ENCODE peak calls at places on chromosomes 16 and 17, in five cellular contexts. One of them, this sample, is unnamed.
A peak's percentile ranks its signal among the peaks of the same experiment; 100 is the strongest.

GRCh38 chr17:39553326-39553945 is 54.3 kb downstream of the NEUROD2 start:
- DNase-seq in EL: peak; percentile 62
- DNase-seq in GM12878: no peak
- DNase-seq in stimulated activated CD8-positive, alpha-beta memory T cell treated with anti-CD3 and anti-CD28 coated beads, Interleukin-4, amount 100 ng/mL, for 24 hours: no peak
- DNase-seq in stromal cell of bone marrow: peak; percentile 39
- DNase-seq in this sample: peak; percentile 81

GRCh38 chr16:84851192-84852127 is 31.7 kb downstream of the CRISPLD2 start:
- DNase-seq in EL: peak; percentile 100
- DNase-seq in GM12878: no peak
- DNase-seq in stimulated activated CD8-positive, alpha-beta memory T cell treated with anti-CD3 and anti-CD28 coated beads, Interleukin-4, amount 100 ng/mL, for 24 hours: no peak
- DNase-seq in stromal cell of bone marrow: peak; percentile 85
- DNase-seq in this sample: peak; percentile 98

GRCh38 chr16:88602091-88602490 is 31.9 kb downstream of the ZC3H18 start:
- DNase-seq in EL: no peak
- DNase-seq in GM12878: no peak
- DNase-seq in stimulated activated CD8-positive, alpha-beta memory T cell treated with anti-CD3 and anti-CD28 coated beads, Interleukin-4, amount 100 ng/mL, for 24 hours: no peak
- DNase-seq in stromal cell of bone marrow: no peak
- DNase-seq in this sample: no peak

GRCh38 chr16:74480150-74481029 is 59.1 kb upstream of the CLEC18B start:
- DNase-seq in EL: peak; percentile 82
- DNase-seq in GM12878: no peak
- DNase-seq in stimulated activated CD8-positive, alpha-beta memory T cell treated with anti-CD3 and anti-CD28 coated beads, Interleukin-4, amount 100 ng/mL, for 24 hours: no peak
- DNase-seq in stromal cell of bone marrow: peak; percentile 30
- DNase-seq in this sample: no peak

GRCh38 chr17:77282524-77283515 is 142.1 kb downstream of the SEC14L1 start:
- DNase-seq in EL: peak; percentile 32
- DNase-seq in GM12878: peak; percentile 31
- DNase-seq in stimulated activated CD8-positive, alpha-beta memory T cell treated with anti-CD3 and anti-CD28 coated beads, Interleukin-4, amount 100 ng/mL, for 24 hours: no peak
- DNase-seq in stromal cell of bone marrow: no peak
- DNase-seq in this sample: no peak

GRCh38 chr16:52090080-52090479 is 456.9 kb downstream of the TOX3 start:
- DNase-seq in EL: no peak
- DNase-seq in GM12878: no peak
- DNase-seq in stimulated activated CD8-positive, alpha-beta memory T cell treated with anti-CD3 and anti-CD28 coated beads, Interleukin-4, amount 100 ng/mL, for 24 hours: no peak
- DNase-seq in stromal cell of bone marrow: no peak
- DNase-seq in this sample: peak; percentile 52

GRCh38 chr16:17072104-17072503 is 398.7 kb downstream of the XYLT1 start:
- DNase-seq in EL: peak; percentile 1
- DNase-seq in GM12878: no peak
- DNase-seq in stimulated activated CD8-positive, alpha-beta memory T cell treated with anti-CD3 and anti-CD28 coated beads, Interleukin-4, amount 100 ng/mL, for 24 hours: no peak
- DNase-seq in stromal cell of bone marrow: peak; percentile 6
- DNase-seq in this sample: no peak

GRCh38 chr17:75113798-75114551 is 4.2 kb downstream of the ARMC7 start:
- DNase-seq in EL: peak; percentile 91
- DNase-seq in GM12878: no peak
- DNase-seq in stimulated activated CD8-positive, alpha-beta memory T cell treated with anti-CD3 and anti-CD28 coated beads, Interleukin-4, amount 100 ng/mL, for 24 hours: peak; percentile 81
- DNase-seq in stromal cell of bone marrow: peak; percentile 71
- DNase-seq in this sample: peak; percentile 85

GRCh38 chr16:86502856-86503748 is 7.2 kb upstream of the FOXF1 start:
- DNase-seq in EL: no peak
- DNase-seq in GM12878: no peak
- DNase-seq in stimulated activated CD8-positive, alpha-beta memory T cell treated with anti-CD3 and anti-CD28 coated beads, Interleukin-4, amount 100 ng/mL, for 24 hours: no peak
- DNase-seq in stromal cell of bone marrow: no peak
- DNase-seq in this sample: no peak

GRCh38 chr16:85136213-85136704 is 24.0 kb upstream of the CIBAR2 start:
- DNase-seq in EL: peak; percentile 46
- DNase-seq in GM12878: peak; percentile 28
- DNase-seq in stimulated activated CD8-positive, alpha-beta memory T cell treated with anti-CD3 and anti-CD28 coated beads, Interleukin-4, amount 100 ng/mL, for 24 hours: no peak
- DNase-seq in stromal cell of bone marrow: no peak
- DNase-seq in this sample: no peak

GRCh38 chr16:14150796-14151195 is 79.7 kb downstream of the MRTFB start:
- DNase-seq in EL: no peak
- DNase-seq in GM12878: no peak
- DNase-seq in stimulated activated CD8-positive, alpha-beta memory T cell treated with anti-CD3 and anti-CD28 coated beads, Interleukin-4, amount 100 ng/mL, for 24 hours: no peak
- DNase-seq in stromal cell of bone marrow: no peak
- DNase-seq in this sample: no peak

GRCh38 chr16:396605-397004 is 394 bp upstream of the NME4 start:
- DNase-seq in EL: peak; percentile 67
- DNase-seq in GM12878: no peak
- DNase-seq in stimulated activated CD8-positive, alpha-beta memory T cell treated with anti-CD3 and anti-CD28 coated beads, Interleukin-4, amount 100 ng/mL, for 24 hours: no peak
- DNase-seq in stromal cell of bone marrow: no peak
- DNase-seq in this sample: no peak

GRCh38 chr17:12047977-12048376 is 27.3 kb downstream of the MAP2K4 start:
- DNase-seq in EL: peak; percentile 37
- DNase-seq in GM12878: no peak
- DNase-seq in stimulated activated CD8-positive, alpha-beta memory T cell treated with anti-CD3 and anti-CD28 coated beads, Interleukin-4, amount 100 ng/mL, for 24 hours: no peak
- DNase-seq in stromal cell of bone marrow: no peak
- DNase-seq in this sample: peak; percentile 51

GRCh38 chr16:64475627-64476351 is 646.1 kb downstream of the CDH11 start:
- DNase-seq in EL: no peak
- DNase-seq in GM12878: no peak
- DNase-seq in stimulated activated CD8-positive, alpha-beta memory T cell treated with anti-CD3 and anti-CD28 coated beads, Interleukin-4, amount 100 ng/mL, for 24 hours: no peak
- DNase-seq in stromal cell of bone marrow: peak; percentile 45
- DNase-seq in this sample: no peak

GRCh38 chr17:83113792-83114191 is 34.4 kb downstream of the METRNL start:
- DNase-seq in EL: no peak
- DNase-seq in GM12878: no peak
- DNase-seq in stimulated activated CD8-positive, alpha-beta memory T cell treated with anti-CD3 and anti-CD28 coated beads, Interleukin-4, amount 100 ng/mL, for 24 hours: no peak
- DNase-seq in stromal cell of bone marrow: no peak
- DNase-seq in this sample: no peak

GRCh38 chr16:17391715-17392114 is 79.0 kb downstream of the XYLT1 start:
- DNase-seq in EL: no peak
- DNase-seq in GM12878: no peak
- DNase-seq in stimulated activated CD8-positive, alpha-beta memory T cell treated with anti-CD3 and anti-CD28 coated beads, Interleukin-4, amount 100 ng/mL, for 24 hours: no peak
- DNase-seq in stromal cell of bone marrow: no peak
- DNase-seq in this sample: no peak

GRCh38 chr16:24255446-24256352 is at the start of gene CACNG3:
- DNase-seq in EL: peak; percentile 8
- DNase-seq in GM12878: no peak
- DNase-seq in stimulated activated CD8-positive, alpha-beta memory T cell treated with anti-CD3 and anti-CD28 coated beads, Interleukin-4, amount 100 ng/mL, for 24 hours: peak; percentile 45
- DNase-seq in stromal cell of bone marrow: no peak
- DNase-seq in this sample: peak; percentile 24

GRCh38 chr16:71927383-71927782 is 32.1 kb downstream of the IST1 start:
- DNase-seq in EL: peak; percentile 97
- DNase-seq in GM12878: no peak
- DNase-seq in stimulated activated CD8-positive, alpha-beta memory T cell treated with anti-CD3 and anti-CD28 coated beads, Interleukin-4, amount 100 ng/mL, for 24 hours: no peak
- DNase-seq in stromal cell of bone marrow: peak; percentile 43
- DNase-seq in this sample: peak; percentile 95

This sample was measured in HT1080.